ENCODE peak calls at places on chromosomes 2 and 18, in eight cellular contexts. B is IMR-90; T is ovary; D is CD8-positive, alpha-beta T cell; U is pancreas; O is psoas muscle; X is cardiac muscle cell; Y is HCT116. Q is an unnamed sample.
A peak's percentile ranks its signal among the peaks of the same experiment; 100 is the strongest.

GRCh38 chr2:231614559-231615057 is 21.9 kb downstream of the TEX44 start:
- DNase-seq in T (peak; percentile 78), U (no peak), D (no peak), X (no peak), Y (no peak), B (no peak), O (peak; percentile 64), Q (no peak)

GRCh38 chr2:12544221-12544558 is 172.5 kb upstream of the TRIB2 start:
- DNase-seq in B (no peak), Y (no peak), U (no peak), T (no peak), D (no peak), O (no peak), X (no peak), Q (no peak)

GRCh38 chr2:217902281-217903141 is 100.3 kb downstream of the TNS1 start:
- DNase-seq in Y (no peak), D (no peak), B (peak; percentile 88), X (no peak), O (peak; percentile 88), T (peak; percentile 83), U (peak; percentile 80), Q (peak; percentile 71)

GRCh38 chr2:159617651-159618050 is 1.3 kb upstream of the BAZ2B start:
- DNase-seq in D (no peak), B (peak; percentile 31), T (no peak), X (peak; percentile 70), U (no peak), O (no peak), Y (no peak), Q (no peak)

GRCh38 chr2:150125708-150126107 is 361.8 kb downstream of the RND3 start:
- DNase-seq in Y (no peak), T (no peak), U (no peak), B (peak; percentile 86), X (no peak), D (no peak), O (no peak), Q (no peak)

GRCh38 chr2:215537621-215538020 is 101.8 kb upstream of the FN1 start:
- DNase-seq in Y (no peak), U (no peak), O (no peak), X (peak; percentile 3), T (no peak), D (no peak), B (peak; percentile 86), Q (no peak)

GRCh38 chr2:219713110-219713509 is 85.7 kb downstream of the SLC4A3 start:
- DNase-seq in O (no peak), D (no peak), T (no peak), X (no peak), U (no peak), B (peak; percentile 52), Y (no peak), Q (no peak)

GRCh38 chr2:173496746-173497145 is 142.1 kb downstream of the CDCA7 start:
- DNase-seq in X (no peak), T (no peak), D (no peak), U (no peak), Y (no peak), B (peak; percentile 53), O (no peak), Q (no peak)

GRCh38 chr2:190571666-190572065 is 37.1 kb upstream of the NEMP2 start:
- DNase-seq in X (no peak), U (no peak), O (no peak), D (no peak), B (no peak), T (no peak), Y (no peak), Q (no peak)

GRCh38 chr18:681985-682384 is 24.5 kb downstream of the TYMS start:
- DNase-seq in O (no peak), U (no peak), Y (no peak), T (no peak), D (no peak), B (no peak), X (no peak), Q (no peak)

GRCh38 chr18:2100694-2101213 is 470.6 kb downstream of the METTL4 start:
- DNase-seq in T (no peak), U (no peak), D (no peak), Y (no peak), B (no peak), O (no peak), X (no peak), Q (no peak)

GRCh38 chr18:57113783-57114465 is 33.0 kb upstream of the BOD1L2 start:
- DNase-seq in X (no peak), Y (no peak), B (no peak), U (no peak), T (no peak), O (no peak), D (no peak), Q (no peak)

GRCh38 chr2:85446296-85447221 is 28.0 kb downstream of the SH2D6 start:
- DNase-seq in D (no peak), Y (no peak), T (no peak), U (no peak), O (no peak), X (no peak), B (peak; percentile 34), Q (no peak)

GRCh38 chr18:68478246-68478645 is 236.7 kb downstream of the TMX3 start:
- DNase-seq in B (no peak), O (no peak), X (no peak), T (no peak), Y (no peak), U (no peak), D (no peak), Q (no peak)

GRCh38 chr18:7737483-7737882 is 170.4 kb downstream of the PTPRM start:
- DNase-seq in U (no peak), B (no peak), D (no peak), X (no peak), Y (no peak), T (no peak), O (no peak), Q (no peak)

GRCh38 chr18:7733642-7734041 is 166.5 kb downstream of the PTPRM start:
- DNase-seq in O (no peak), T (no peak), U (no peak), Y (no peak), B (peak; percentile 4), X (no peak), D (no peak), Q (no peak)

GRCh38 chr18:7730682-7731081 is 163.6 kb downstream of the PTPRM start:
- DNase-seq in U (no peak), Y (no peak), B (no peak), D (no peak), O (no peak), T (no peak), X (no peak), Q (no peak)

GRCh38 chr18:7735606-7736175 is 168.6 kb downstream of the PTPRM start:
- DNase-seq in T (no peak), B (no peak), X (no peak), Y (no peak), U (no peak), D (no peak), O (no peak), Q (no peak)

DNA sequence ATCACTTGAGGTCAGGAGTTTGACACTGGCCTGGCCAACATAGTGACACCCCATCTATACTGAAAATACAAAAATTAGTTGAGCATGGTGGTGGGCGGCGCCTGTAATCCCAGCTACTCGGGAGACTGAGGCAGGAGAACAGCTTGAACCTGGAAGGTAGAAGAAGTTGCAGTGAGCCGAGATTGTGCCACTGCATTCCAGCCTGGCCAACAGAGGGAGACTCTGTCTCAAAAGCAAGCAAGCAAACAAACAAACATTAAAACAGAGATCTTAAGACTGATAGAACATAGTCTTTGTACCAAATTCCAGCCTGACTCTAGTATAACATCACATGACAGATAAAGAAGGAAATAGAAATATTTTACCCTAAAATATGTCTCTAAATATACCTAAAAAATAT is 168.1 kb downstream of the PTPRM start:
- DNase-seq in D (no peak), B (no peak), T (no peak), Y (no peak), X (no peak), U (no peak), O (no peak), Q (no peak)
- H3K27ac ChIP-seq in D (no peak overlapping the region), B (no peak overlapping the region), T (no peak overlapping the region), Y (no peak overlapping the region), X (no peak overlapping the region), U (peak overlapping the region; percentile 68), O (no peak overlapping the region), Q (no peak overlapping the region)

GRCh38 chr2:184598313-184599053 is at the start of gene ZNF804A:
- DNase-seq in T (peak; percentile 13), X (peak; percentile 68), B (peak; percentile 52), U (peak; percentile 71), Y (no peak), O (peak; percentile 30), D (no peak), Q (no peak)

GRCh38 chr2:184597571-184597980 is 753 bp upstream of the ZNF804A start:
- DNase-seq in B (peak; percentile 63), O (no peak), D (no peak), T (no peak), U (no peak), X (peak; percentile 24), Y (peak; percentile 26), Q (no peak)

GRCh38 chr2:184599054-184599874 is 935 bp downstream of the ZNF804A start:
- DNase-seq in U (no peak), T (no peak), D (no peak), O (no peak), Y (peak; percentile 19), X (no peak), B (peak; percentile 34), Q (no peak)

GRCh38 chr2:184597996-184598312 is 375 bp upstream of the ZNF804A start:
- DNase-seq in Y (no peak), X (no peak), B (peak; percentile 6), U (no peak), O (peak; percentile 13), D (no peak), T (no peak), Q (no peak)

DNA sequence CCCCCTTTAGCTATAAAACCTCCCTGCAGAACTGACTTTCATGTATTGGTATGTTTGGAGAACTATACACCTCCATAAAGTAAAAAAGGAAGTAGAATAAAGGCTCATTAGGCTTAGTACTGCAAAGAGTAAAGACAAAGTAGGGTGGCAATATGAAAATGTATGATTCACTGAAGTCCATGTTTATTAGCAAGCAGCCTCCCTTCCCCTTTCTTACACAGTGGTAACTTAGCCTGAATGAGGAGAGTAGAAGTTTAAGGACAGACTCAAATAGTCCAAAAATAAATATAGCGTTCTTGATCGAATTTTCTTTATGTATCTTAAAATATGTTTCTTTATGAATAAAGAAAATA is 1.5 kb downstream of the ZNF804A start:
- DNase-seq in B (peak; percentile 20), D (no peak), T (no peak), O (no peak), Y (no peak), U (no peak), X (no peak), Q (no peak)
- H3K4me3 ChIP-seq in B (peak overlapping the region; percentile 82), D (no peak overlapping the region), T (no peak overlapping the region), O (no peak overlapping the region), Y (peak overlapping the region; percentile 61), U (no peak overlapping the region), X (no peak overlapping the region), Q (peak overlapping the region; percentile 24)

GRCh38 chr2:204104821-204105220 is 168.3 kb downstream of the ICOS start:
- DNase-seq in X (no peak), Y (no peak), U (no peak), B (no peak), T (no peak), D (no peak), O (no peak), Q (no peak)
- TF ChIP-seq CTCF in X (no peak), Y (no peak), U (no peak), B (no peak), T (no peak), D (no peak), O (no peak), Q (no peak)

DNA sequence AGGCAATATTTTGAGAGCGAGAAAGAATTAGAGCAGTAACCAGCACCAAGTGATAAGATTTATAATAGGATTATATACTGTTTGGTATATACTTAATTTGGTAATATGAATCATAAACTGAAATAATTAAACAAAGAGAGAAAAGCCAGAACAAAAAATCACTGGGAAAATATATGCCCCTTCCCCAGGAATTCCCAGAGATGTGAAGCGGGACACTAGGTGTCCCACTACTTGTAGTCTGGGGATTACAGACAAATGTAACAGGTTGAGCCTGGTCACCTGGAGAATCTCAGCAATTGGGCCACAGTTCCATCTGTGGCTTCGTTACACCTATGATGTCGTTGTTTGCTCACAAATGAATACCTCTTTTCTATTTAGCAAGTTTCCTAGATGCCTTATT is 256.1 kb upstream of the CHAC2 start:
- DNase-seq in T (no peak), B (no peak), X (no peak), U (no peak), Y (no peak), O (no peak), D (no peak), Q (no peak)
- H3K27ac ChIP-seq in T (no peak overlapping the region), B (peak overlapping the region; percentile 74), X (no peak overlapping the region), U (no peak overlapping the region), Y (no peak overlapping the region), O (no peak overlapping the region), D (no peak overlapping the region), Q (no peak overlapping the region)

Q was measured in thoracic aorta.